ENCODE peak calls at places on chromosomes 1 and 21, in five cellular contexts. Y, S, J, C and L are unnamed samples.

GRCh38 chr1:21931171-21932093 is 5.7 kb downstream of the HSPG2 start:
- DNase-seq in Y (no peak), C (no peak), J (peak), S (no peak), L (no peak)

GRCh38 chr1:8384088-8384487 is 66.2 kb downstream of the SLC45A1 start:
- DNase-seq in S (no peak), C (no peak), J (no peak), Y (no peak), L (no peak)

GRCh38 chr1:14113841-14114567 is 414.0 kb downstream of the PRDM2 start:
- DNase-seq in S (no peak), J (peak), C (peak), Y (no peak), L (peak)

GRCh38 chr1:100361249-100362089 is 9.2 kb downstream of the CDC14A start:
- DNase-seq in S (no peak), C (no peak), J (no peak), Y (no peak), L (no peak)

GRCh38 chr1:241608379-241609033 is 31.7 kb downstream of the CHML start:
- DNase-seq in S (no peak), Y (peak), C (no peak), J (no peak), L (no peak)

GRCh38 chr1:181105134-181106021 is 16.9 kb downstream of the IER5 start:
- DNase-seq in C (peak), S (peak), J (peak), Y (no peak), L (peak)

GRCh38 chr1:23222742-23223141 is 5.4 kb upstream of the HTR1D start:
- DNase-seq in Y (no peak), S (no peak), J (no peak), C (no peak), L (no peak)

GRCh38 chr1:20063861-20064292 is 6.1 kb upstream of the PLA2G5 start:
- DNase-seq in C (no peak), S (no peak), J (no peak), Y (peak), L (no peak)

GRCh38 chr1:204498980-204499379 is 4.4 kb upstream of the PIK3C2B start:
- DNase-seq in C (no peak), Y (no peak), J (no peak), S (no peak), L (no peak)

GRCh38 chr21:31489014-31489413 is 145.0 kb upstream of the TIAM1 start:
- DNase-seq in S (no peak), Y (no peak), C (no peak), J (no peak), L (peak)

GRCh38 chr1:223724376-223724775 is 12.0 kb downstream of the CAPN2 start:
- DNase-seq in J (no peak), Y (no peak), C (no peak), S (no peak), L (no peak)

GRCh38 chr1:199728345-199728744 is 299.2 kb upstream of the NR5A2 start:
- DNase-seq in C (no peak), Y (no peak), J (no peak), S (no peak), L (no peak)

GRCh38 chr21:32549454-32549853 is 35.9 kb downstream of the TCP10L start:
- DNase-seq in J (no peak), C (no peak), S (no peak), Y (no peak), L (no peak)

GRCh38 chr1:205616563-205617293 is 15.1 kb downstream of the ELK4 start:
- DNase-seq in S (no peak), C (no peak), Y (no peak), J (no peak), L (no peak)

GRCh38 chr1:81802601-81803422 is 2.1 kb downstream of the ADGRL2 start:
- DNase-seq in Y (no peak), C (peak), J (peak), S (no peak), L (no peak)

GRCh38 chr1:26016944-26017545 is 4.5 kb upstream of the EXTL1 start:
- DNase-seq in Y (no peak), C (peak), J (no peak), S (no peak), L (no peak)

GRCh38 chr21:25567472-25567871 is 39.8 kb downstream of the MRPL39 start:
- DNase-seq in J (no peak), Y (no peak), S (no peak), C (no peak), L (no peak)

GRCh38 chr21:45590726-45591618 is 48.7 kb upstream of the SLC19A1 start:
- DNase-seq in S (no peak), Y (no peak), C (peak), J (peak), L (no peak)

GRCh38 chr1:202834771-202835547 is 24.2 kb downstream of the PCAT6 start:
- DNase-seq in Y (no peak), C (no peak), S (no peak), J (no peak), L (no peak)

GRCh38 chr1:29519733-29520132 is 283.4 kb downstream of the PTPRU start:
- DNase-seq in Y (no peak), C (peak), S (no peak), J (no peak), L (no peak)

GRCh38 chr1:33065301-33065700 is 15.7 kb upstream of the AZIN2 start:
- DNase-seq in C (no peak), Y (no peak), J (no peak), S (no peak), L (no peak)

GRCh38 chr1:117788014-117788413 is 141.4 kb downstream of the GDAP2 start:
- DNase-seq in C (no peak), J (no peak), Y (no peak), S (no peak), L (no peak)

GRCh38 chr1:89167590-89168215 is 8.1 kb downstream of the GBP7 start:
- DNase-seq in S (no peak), Y (no peak), C (no peak), J (no peak), L (no peak)

GRCh38 chr21:46055863-46056281 is 42.0 kb upstream of the COL6A2 start:
- DNase-seq in J (no peak), S (no peak), Y (no peak), C (peak), L (no peak)

GRCh38 chr1:11318982-11319381 is 46.0 kb downstream of the UBIAD1 start:
- DNase-seq in Y (no peak), J (no peak), S (no peak), C (peak), L (no peak)

DNA sequence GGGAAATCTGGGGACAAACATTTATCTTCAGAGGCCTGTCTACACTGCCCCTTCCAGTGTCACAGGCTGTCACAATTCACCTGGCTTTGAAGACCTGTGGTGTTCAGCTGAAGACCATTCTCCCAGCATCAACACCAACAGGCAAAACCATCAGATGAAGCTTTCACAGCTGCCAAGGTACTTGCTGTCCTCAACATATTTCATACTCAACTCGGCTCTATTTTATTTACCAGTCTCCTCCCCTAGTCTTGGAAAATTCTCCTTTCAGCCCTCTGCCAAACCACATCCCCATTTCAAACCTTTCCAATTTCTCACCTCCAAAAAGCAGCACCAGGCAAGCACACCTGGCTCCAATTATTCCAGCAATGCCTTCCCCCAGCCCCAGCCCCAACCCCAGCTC is 108.8 kb downstream of the TGFBR3 start:
- DNase-seq in Y (no peak), J (no peak), C (no peak), S (no peak), L (no peak)
- H3K27ac ChIP-seq in Y (no peak), J (no peak), C (no peak), S (no peak), L (no peak)

GRCh38 chr1:61452354-61452990 is 272.5 kb downstream of the TM2D1 start:
- DNase-seq in Y (no peak), J (no peak), C (no peak), S (no peak), L (no peak)
- H3K27ac ChIP-seq in Y (peak), J (no peak), C (no peak), S (no peak), L (no peak)

GRCh38 chr1:86845514-86845913 is 68.4 kb downstream of the SELENOF start:
- DNase-seq in S (no peak), C (no peak), Y (no peak), J (no peak), L (no peak)
- H3K27ac ChIP-seq in S (no peak), C (no peak), Y (peak), J (no peak), L (no peak)

GRCh38 chr1:235442788-235443429 is 61.3 kb downstream of the B3GALNT2 start:
- DNase-seq in S (no peak), C (no peak), Y (no peak), J (no peak), L (no peak)
- H3K27ac ChIP-seq in S (peak), C (no peak), Y (peak), J (no peak), L (no peak)